ENCODE peak calls at places on chromosome 10, in five cellular contexts. L is cardiac muscle cell; W is fibroblast of lung; V is CD8-positive, alpha-beta memory T cell; H is spleen. P is an unnamed sample.

GRCh38 chr10:11578802-11579255 is 32.6 kb downstream of the USP6NL start:
- DNase-seq in L (no peak), W (no peak), V (no peak), H (no peak), P (no peak)

GRCh38 chr10:23918090-23918704 is 290.7 kb upstream of the KIAA1217 start:
- DNase-seq in L (no peak), W (no peak), V (no peak), H (no peak), P (no peak)

GRCh38 chr10:6885284-6885683 is 305.2 kb upstream of the PRKCQ start:
- DNase-seq in L (no peak), W (no peak), V (no peak), H (no peak), P (no peak)

GRCh38 chr10:18658301-18658991 is 785 bp upstream of the ARL5B start:
- DNase-seq in L (peak; percentile 56), W (peak; percentile 62), V (no peak), H (peak; percentile 84), P (peak; percentile 55)

GRCh38 chr10:84256510-84257342 is 11.9 kb downstream of the RGR start:
- DNase-seq in L (peak; percentile 68), W (peak; percentile 44), V (no peak), H (no peak), P (peak; percentile 89)

GRCh38 chr10:20363666-20364065 is 533.4 kb downstream of the NEBL start:
- DNase-seq in L (no peak), W (no peak), V (no peak), H (no peak), P (no peak)

GRCh38 chr10:68348265-68348741 is 15.6 kb upstream of the PBLD start:
- DNase-seq in L (peak; percentile 68), W (peak; percentile 67), V (peak; percentile 24), H (no peak), P (no peak)

GRCh38 chr10:75718996-75719395 is 287.6 kb downstream of the LRMDA start:
- DNase-seq in L (peak; percentile 6), W (peak; percentile 15), V (no peak), H (no peak), P (no peak)

GRCh38 chr10:90148121-90148855 is 446.9 kb downstream of the KIF20B start:
- DNase-seq in L (peak; percentile 83), W (peak; percentile 79), V (no peak), H (no peak), P (no peak)

DNA sequence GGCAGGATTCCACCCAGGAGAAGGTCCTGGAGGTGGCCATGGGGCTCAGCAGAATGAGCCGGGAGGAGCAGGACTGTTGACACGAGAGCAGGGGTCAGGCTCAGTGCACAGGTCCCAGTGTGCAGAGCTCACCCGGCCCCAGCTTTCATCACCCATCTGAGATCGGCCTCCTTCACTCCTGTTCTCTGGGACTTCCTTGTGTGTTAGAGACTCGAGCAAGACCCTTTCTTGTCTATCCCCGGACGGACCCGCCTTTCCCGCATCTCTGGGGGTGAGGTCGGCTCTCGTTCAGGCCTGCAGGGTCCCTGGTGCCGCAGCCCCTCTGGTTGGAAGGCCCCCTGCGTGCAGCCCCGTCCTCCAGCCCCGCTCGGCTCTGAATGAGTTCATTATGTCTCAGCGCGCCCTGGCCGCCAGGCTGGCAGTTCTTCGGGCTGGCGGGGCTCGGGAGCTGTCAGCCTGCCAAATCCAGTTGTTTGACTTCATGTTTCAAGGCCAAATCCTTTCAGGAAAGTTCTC is 127.9 kb downstream of the LHPP start:
- DNase-seq in L (peak; percentile 40), W (peak; percentile 31), V (no peak), H (peak; percentile 71), P (no peak)
- H3K27ac ChIP-seq in L (peak overlapping the region; percentile 75), W (no peak overlapping the region), V (no peak overlapping the region), H (no peak overlapping the region), P (no peak overlapping the region)

DNA sequence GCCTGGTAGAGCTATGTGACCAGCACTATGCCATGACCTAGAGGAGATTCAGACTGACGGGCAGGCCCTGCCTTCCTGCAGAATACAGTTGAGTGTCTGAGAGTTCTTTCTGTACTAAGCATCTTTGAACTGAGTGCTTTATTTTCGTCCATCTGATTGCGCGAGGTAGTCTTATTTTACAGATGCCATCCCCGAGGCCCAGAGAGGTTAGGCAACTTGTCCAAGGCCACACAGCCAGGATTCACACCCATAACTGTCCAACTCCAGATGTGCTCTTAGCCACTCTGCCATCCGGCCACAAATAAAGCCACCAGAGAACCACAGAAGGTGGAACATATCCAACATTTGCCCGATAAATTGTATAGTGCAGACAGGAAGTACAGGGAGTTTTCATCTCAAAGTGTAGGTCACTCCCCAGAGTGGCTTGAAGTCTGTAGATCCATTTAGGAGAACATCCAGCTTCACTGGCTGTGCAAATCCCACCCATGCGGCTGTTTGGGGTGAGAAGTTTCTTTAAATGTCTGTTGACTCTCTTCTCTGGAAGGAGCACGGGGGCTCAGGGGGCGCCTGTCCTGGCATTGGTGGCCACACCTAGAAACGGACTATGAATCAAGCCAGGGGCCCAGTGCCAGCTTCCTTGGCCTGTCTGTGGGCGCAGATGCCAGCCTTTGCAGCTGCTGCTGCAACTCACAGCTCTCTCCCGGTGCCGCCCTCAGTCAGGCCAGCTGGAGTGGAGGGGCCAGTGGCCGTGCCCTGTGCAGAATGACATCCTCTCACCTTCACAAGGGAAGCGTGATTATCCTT is 11.1 kb downstream of the CHST3 start:
- DNase-seq in L (peak; percentile 24), W (no peak), V (no peak), H (peak; percentile 83), P (peak; percentile 86)
- H3K4me1 ChIP-seq in L (peaks cover 24% of the 10 kb centered on the region), W (peaks cover 38% of the 10 kb centered on the region), V (no peaks in the 10 kb centered on the region), H (peaks cover 30% of the 10 kb centered on the region), P (peaks cover 68% of the 10 kb centered on the region)

DNA sequence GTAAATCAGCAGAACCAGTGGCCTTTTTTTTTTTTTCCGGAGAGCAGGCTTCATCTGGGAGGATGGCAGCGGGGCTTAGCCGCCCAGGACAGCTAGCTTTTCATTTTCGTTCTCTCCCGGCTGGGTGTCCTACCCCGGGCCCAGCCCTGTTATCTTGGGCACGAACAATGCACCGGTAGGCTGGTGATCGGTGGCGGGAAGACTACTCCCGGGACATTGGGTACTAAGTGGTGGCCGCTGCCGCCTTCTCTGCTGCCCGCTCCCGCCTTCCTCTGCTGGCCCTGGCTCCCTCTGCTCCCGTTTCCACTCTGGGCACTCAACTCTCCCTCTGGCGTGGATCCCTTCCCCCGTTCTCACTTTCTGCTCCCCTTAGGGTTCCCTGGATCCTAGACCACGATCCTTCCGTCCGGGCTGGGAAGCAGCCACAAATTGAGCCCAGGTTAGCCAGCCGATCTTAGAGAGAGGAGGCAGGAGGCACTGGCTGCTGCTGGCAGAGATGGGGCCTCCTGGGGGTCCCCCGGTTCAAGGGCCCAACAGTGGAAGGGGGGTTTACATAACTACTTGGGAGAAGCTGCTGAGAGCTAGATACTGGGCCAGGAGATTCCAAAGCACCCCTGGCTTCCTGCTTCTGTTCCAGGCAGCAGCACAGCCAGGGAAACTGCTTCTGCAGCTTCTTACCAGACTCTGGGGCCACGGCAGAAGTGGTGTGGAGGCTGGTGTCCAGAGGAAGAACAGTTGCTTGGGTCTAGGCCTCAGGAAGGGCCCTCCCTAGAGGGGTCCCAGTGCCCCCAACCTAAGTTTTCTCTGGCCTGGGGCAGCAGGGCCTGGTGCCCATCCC is 1.8 kb downstream of the TLX1 start:
- DNase-seq in L (no peak), W (no peak), V (no peak), H (no peak), P (no peak)
- H3K4me3 ChIP-seq in L (no peak overlapping the region), W (no peak overlapping the region), V (no peak overlapping the region), H (peak overlapping the region; percentile 46), P (peak overlapping the region; percentile 49)

GRCh38 chr10:3465406-3465891 is 292.9 kb upstream of the PITRM1 start:
- DNase-seq in L (peak; percentile 38), W (no peak), V (no peak), H (no peak), P (no peak)
- H3K27ac ChIP-seq in L (no peak overlapping the region), W (no peak overlapping the region), V (no peak overlapping the region), H (peak overlapping the region; percentile 79), P (peak overlapping the region; percentile 79)

DNA sequence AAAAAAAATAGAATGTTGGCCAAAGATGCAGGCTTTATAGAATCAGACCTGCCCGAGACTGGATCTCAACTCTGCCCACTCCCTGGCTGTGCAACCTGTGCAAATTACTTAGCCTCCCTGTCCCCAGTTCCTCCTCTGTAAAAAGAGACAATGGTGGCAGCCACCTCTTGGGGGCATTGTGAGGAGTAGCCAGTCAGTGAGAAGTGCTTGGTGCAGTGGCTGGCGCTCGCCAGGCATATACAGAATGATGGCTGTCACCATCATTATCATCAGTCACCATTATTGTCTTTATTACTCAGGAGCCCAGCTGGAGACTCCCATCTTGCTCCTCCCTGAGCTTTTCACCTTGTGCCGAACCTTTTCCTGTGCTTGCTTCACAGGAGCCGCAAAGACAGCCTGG is 29.4 kb upstream of the TRIM8 start:
- DNase-seq in L (no peak), W (no peak), V (no peak), H (no peak), P (peak; percentile 18)
- H3K4me1 ChIP-seq in L (peaks cover 60% of the 10 kb centered on the region), W (peaks cover 20% of the 10 kb centered on the region), V (peaks cover 30% of the 10 kb centered on the region), H (peaks cover 50% of the 10 kb centered on the region), P (peaks cover 28% of the 10 kb centered on the region)

DNA sequence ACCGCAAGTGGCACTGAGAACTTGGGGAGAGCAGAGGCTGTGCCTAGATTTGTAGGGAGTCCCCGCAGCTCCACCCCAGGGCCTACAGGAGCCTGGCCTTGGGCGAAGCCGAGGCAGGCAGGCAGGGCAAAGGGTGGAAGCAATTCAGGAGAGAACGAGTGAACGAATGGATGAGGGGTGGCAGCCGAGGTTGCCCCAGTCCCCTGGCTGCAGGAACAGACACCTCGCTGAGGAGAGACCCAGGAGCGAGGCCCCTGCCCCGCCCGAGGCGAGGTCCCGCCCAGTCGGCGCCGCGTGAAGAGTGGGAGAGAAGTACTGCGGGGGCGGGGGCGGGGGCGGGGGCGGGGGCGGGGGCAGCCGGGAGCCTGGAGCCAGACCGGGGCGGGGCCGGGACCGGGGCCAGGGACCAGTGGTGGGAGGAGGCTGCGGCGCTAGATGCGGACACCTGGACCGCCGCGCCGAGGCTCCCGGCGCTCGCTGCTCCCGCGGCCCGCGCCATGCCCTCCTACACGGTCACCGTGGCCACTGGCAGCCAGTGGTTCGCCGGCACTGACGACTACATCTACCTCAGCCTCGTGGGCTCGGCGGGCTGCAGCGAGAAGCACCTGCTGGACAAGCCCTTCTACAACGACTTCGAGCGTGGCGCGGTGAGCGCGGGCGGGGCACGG is at the start of gene ALOX5:
- DNase-seq in L (peak; percentile 25), W (no peak), V (peak; percentile 5), H (peak; percentile 95), P (peak; percentile 78)
- H3K4me3 ChIP-seq in L (peak within 1 kb of the TSS; percentile 33), W (no peak within 1 kb of the TSS), V (peak within 1 kb of the TSS; percentile 51), H (peak within 1 kb of the TSS; percentile 77), P (peak within 1 kb of the TSS; percentile 41)

DNA sequence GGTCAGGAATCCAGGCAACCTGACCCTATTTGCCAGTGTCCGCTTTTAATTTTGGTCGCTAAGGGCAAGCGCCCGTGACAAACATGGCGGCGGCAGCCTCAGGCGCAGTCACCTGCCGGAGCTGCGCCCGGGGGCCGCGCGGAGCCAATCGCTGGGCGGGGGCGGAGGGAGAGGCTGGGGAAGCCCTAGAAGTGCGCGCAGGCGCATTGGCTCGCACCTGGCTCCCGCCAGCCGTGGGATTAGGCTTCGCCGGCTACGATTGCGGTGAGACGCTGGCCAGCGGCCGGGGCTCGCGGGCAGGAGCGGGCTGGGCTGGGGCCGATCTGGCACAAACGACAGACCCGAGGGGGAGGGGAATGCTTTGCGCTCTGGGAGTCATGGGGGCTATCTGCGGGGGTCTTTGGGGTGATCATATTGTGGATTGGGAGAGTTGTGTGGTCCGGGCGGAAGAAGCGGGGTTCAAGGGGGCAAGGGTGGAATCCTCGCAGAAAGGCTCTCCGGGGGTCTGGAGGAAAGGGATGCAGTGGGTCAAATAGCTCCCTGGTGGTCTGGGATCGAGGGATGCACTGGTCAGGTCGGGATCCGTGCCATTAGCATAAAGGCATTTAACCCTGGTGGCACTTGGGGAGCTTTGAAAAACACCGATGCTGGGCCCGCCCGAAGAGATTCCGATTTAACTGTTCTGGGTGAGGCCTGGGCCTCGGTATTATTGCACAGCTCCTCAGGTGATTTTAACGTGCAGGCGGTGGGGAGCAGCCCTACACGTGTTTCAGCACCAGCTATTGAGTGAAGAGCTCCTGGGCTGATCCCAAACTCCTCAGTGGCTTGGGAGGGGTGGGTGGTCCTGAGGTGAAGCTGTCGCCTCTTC is 10.1 kb upstream of the C10orf95 start:
- DNase-seq in L (peak; percentile 90), W (peak; percentile 80), V (peak; percentile 89), H (peak; percentile 98), P (peak; percentile 97)
- H3K27ac ChIP-seq in L (no peak overlapping the region), W (no peak overlapping the region), V (no peak overlapping the region), H (no peak overlapping the region), P (no peak overlapping the region)